ENCODE peak calls at places on chromosomes 7 and 10, in four cellular contexts. Z, H, S and Y are unnamed samples.

GRCh38 chr7:151132461-151133205 is 34.9 kb downstream of the GBX1 start:
- DNase-seq in S (peak), Z (no peak), H (no peak), Y (no peak)

GRCh38 chr7:46705416-46706255 is 784.6 kb upstream of the IGFBP3 start:
- DNase-seq in S (no peak), H (no peak), Z (no peak), Y (no peak)

GRCh38 chr7:31129067-31129466 is 77.0 kb downstream of the ADCYAP1R1 start:
- DNase-seq in H (peak), S (no peak), Z (no peak), Y (no peak)

GRCh38 chr7:4132221-4132620 is 549.9 kb upstream of the FOXK1 start:
- DNase-seq in H (no peak), Z (no peak), S (no peak), Y (no peak)

GRCh38 chr10:125107972-125108580 is 52.3 kb downstream of the CTBP2 start:
- DNase-seq in H (no peak), Z (no peak), S (no peak), Y (no peak)

GRCh38 chr7:3404490-3404889 is 103.4 kb downstream of the SDK1 start:
- DNase-seq in Z (no peak), H (no peak), S (no peak), Y (no peak)

GRCh38 chr7:142709921-142710320 is 39.4 kb upstream of the PRSS1 start:
- DNase-seq in H (no peak), S (no peak), Z (no peak), Y (no peak)

GRCh38 chr7:115477193-115477651 is 553.3 kb downstream of the TFEC start:
- DNase-seq in Z (peak), H (no peak), S (peak), Y (peak)

GRCh38 chr7:77679608-77680007 is 16.7 kb upstream of the RSBN1L start:
- DNase-seq in Z (no peak), H (no peak), S (no peak), Y (no peak)

GRCh38 chr10:3099291-3100092 is 32.1 kb downstream of the PFKP start:
- DNase-seq in H (no peak), Z (no peak), S (no peak), Y (peak)

GRCh38 chr7:92872701-92873100 is 36.3 kb upstream of the CDK6 start:
- DNase-seq in S (no peak), Z (no peak), H (no peak), Y (no peak)

GRCh38 chr7:47378728-47379395 is 203.0 kb downstream of the TNS3 start:
- DNase-seq in S (no peak), Z (no peak), H (no peak), Y (no peak)

GRCh38 chr10:13690281-13690825 is 103.6 kb downstream of the PRPF18 start:
- DNase-seq in S (no peak), H (no peak), Z (no peak), Y (no peak)

GRCh38 chr7:135168001-135168400 is 2.5 kb downstream of the CYREN start:
- DNase-seq in Z (no peak), H (no peak), S (peak), Y (peak)

GRCh38 chr10:86298501-86299001 is 68.0 kb downstream of the GRID1 start:
- DNase-seq in H (no peak), Z (no peak), S (no peak), Y (peak)

GRCh38 chr10:45265995-45266394 is 49.4 kb downstream of the OR13A1 start:
- DNase-seq in S (no peak), H (no peak), Z (no peak), Y (no peak)

GRCh38 chr10:132224343-132225072 is 37.8 kb downstream of the DPYSL4 start:
- DNase-seq in Z (no peak), S (no peak), H (no peak), Y (peak)

GRCh38 chr10:125084191-125085186 is 75.9 kb downstream of the CTBP2 start:
- DNase-seq in H (no peak), S (no peak), Z (no peak), Y (no peak)

GRCh38 chr7:155534691-155535090 is 11.7 kb downstream of the CNPY1 start:
- DNase-seq in S (no peak), H (no peak), Z (no peak), Y (no peak)

GRCh38 chr7:107564553-107565298 is 955 bp downstream of the DUS4L start:
- DNase-seq in S (no peak), H (no peak), Z (no peak), Y (no peak)

GRCh38 chr10:45209888-45210287 is 105.5 kb downstream of the OR13A1 start:
- DNase-seq in S (no peak), H (no peak), Z (no peak), Y (no peak)

GRCh38 chr7:26376208-26376917 is 84.7 kb downstream of the SNX10 start:
- DNase-seq in H (peak), S (peak), Z (peak), Y (peak)

GRCh38 chr10:30819306-30820190 is 190.0 kb upstream of the LYZL2 start:
- DNase-seq in H (no peak), Z (no peak), S (no peak), Y (no peak)

GRCh38 chr10:106011189-106011744 is 1153.2 kb downstream of the SORCS1 start:
- DNase-seq in Z (no peak), S (no peak), H (no peak), Y (no peak)

GRCh38 chr7:34128762-34129161 is 223.4 kb downstream of the BMPER start:
- DNase-seq in S (no peak), Z (no peak), H (no peak), Y (no peak)

GRCh38 chr10:97898429-97898828 is 48.8 kb downstream of the GOLGA7B start:
- DNase-seq in Z (no peak), S (peak), H (no peak), Y (no peak)

GRCh38 chr7:132049462-132050304 is 493.3 kb upstream of the PODXL start:
- DNase-seq in Z (peak), H (no peak), S (no peak), Y (no peak)

GRCh38 chr7:102811942-102812678 is 63.3 kb downstream of the FAM185A start:
- DNase-seq in H (no peak), Z (no peak), S (no peak), Y (no peak)

GRCh38 chr10:85377009-85377408 is 989.6 kb downstream of the GRID1 start:
- DNase-seq in S (no peak), Z (no peak), H (no peak), Y (peak)